ENCODE peak calls at places on chromosomes 1 and 21, in eight cellular contexts. One of them, this sample, is unnamed.

GRCh38 chr21:32921632-32922230 is 104.0 kb upstream of the OLIG2 start:
- DNase-seq in PC-3: peak; percentile 41
- DNase-seq in cardiac muscle cell: no peak
- DNase-seq in thoracic aorta: no peak
- DNase-seq in Panc1: no peak
- DNase-seq in fibroblast of lung: peak; percentile 6
- DNase-seq in tibial nerve: no peak
- DNase-seq in neural progenitor cell: peak; percentile 50
- DNase-seq in this sample: no peak

GRCh38 chr21:37503848-37504467 is 137.4 kb downstream of the DYRK1A start:
- DNase-seq in PC-3: peak; percentile 53
- DNase-seq in cardiac muscle cell: peak; percentile 69
- DNase-seq in thoracic aorta: no peak
- DNase-seq in Panc1: no peak
- DNase-seq in fibroblast of lung: peak; percentile 74
- DNase-seq in tibial nerve: no peak
- DNase-seq in neural progenitor cell: peak; percentile 8
- DNase-seq in this sample: no peak

GRCh38 chr21:28454978-28455600 is 537.6 kb downstream of the LTN1 start:
- DNase-seq in PC-3: no peak
- DNase-seq in cardiac muscle cell: no peak
- DNase-seq in thoracic aorta: no peak
- DNase-seq in Panc1: no peak
- DNase-seq in fibroblast of lung: no peak
- DNase-seq in tibial nerve: no peak
- DNase-seq in neural progenitor cell: no peak
- DNase-seq in this sample: no peak

GRCh38 chr1:9737057-9737456 is 85.5 kb downstream of the PIK3CD start:
- DNase-seq in PC-3: no peak
- DNase-seq in cardiac muscle cell: no peak
- DNase-seq in thoracic aorta: no peak
- DNase-seq in Panc1: no peak
- DNase-seq in fibroblast of lung: no peak
- DNase-seq in tibial nerve: no peak
- DNase-seq in neural progenitor cell: no peak
- DNase-seq in this sample: no peak

GRCh38 chr1:59244891-59245290 is 52.0 kb upstream of the FGGY start:
- DNase-seq in PC-3: no peak
- DNase-seq in cardiac muscle cell: no peak
- DNase-seq in thoracic aorta: no peak
- DNase-seq in Panc1: no peak
- DNase-seq in fibroblast of lung: no peak
- DNase-seq in tibial nerve: no peak
- DNase-seq in neural progenitor cell: no peak
- DNase-seq in this sample: no peak

GRCh38 chr1:222582099-222582774 is 7.5 kb downstream of the TAF1A start:
- DNase-seq in PC-3: peak; percentile 97
- DNase-seq in cardiac muscle cell: peak; percentile 4
- DNase-seq in thoracic aorta: no peak
- DNase-seq in Panc1: peak; percentile 77
- DNase-seq in fibroblast of lung: no peak
- DNase-seq in tibial nerve: no peak
- DNase-seq in neural progenitor cell: no peak
- DNase-seq in this sample: no peak

GRCh38 chr1:184160236-184160635 is 108.7 kb downstream of the TSEN15 start:
- DNase-seq in PC-3: peak; percentile 50
- DNase-seq in cardiac muscle cell: peak; percentile 40
- DNase-seq in thoracic aorta: no peak
- DNase-seq in Panc1: no peak
- DNase-seq in fibroblast of lung: peak; percentile 57
- DNase-seq in tibial nerve: no peak
- DNase-seq in neural progenitor cell: no peak
- DNase-seq in this sample: no peak

GRCh38 chr1:1264868-1265272 is 8.8 kb downstream of the UBE2J2 start:
- DNase-seq in PC-3: peak; percentile 100
- DNase-seq in cardiac muscle cell: peak; percentile 79
- DNase-seq in thoracic aorta: no peak
- DNase-seq in Panc1: peak; percentile 93
- DNase-seq in fibroblast of lung: peak; percentile 97
- DNase-seq in tibial nerve: no peak
- DNase-seq in neural progenitor cell: peak; percentile 50
- DNase-seq in this sample: no peak

GRCh38 chr21:32698971-32699693 is 28.7 kb downstream of the SYNJ1 start:
- DNase-seq in PC-3: no peak
- DNase-seq in cardiac muscle cell: peak; percentile 18
- DNase-seq in thoracic aorta: no peak
- DNase-seq in Panc1: no peak
- DNase-seq in fibroblast of lung: no peak
- DNase-seq in tibial nerve: no peak
- DNase-seq in neural progenitor cell: no peak
- DNase-seq in this sample: no peak

GRCh38 chr1:227072991-227073390 is 132.9 kb downstream of the COQ8A start:
- DNase-seq in PC-3: peak; percentile 92
- DNase-seq in cardiac muscle cell: peak; percentile 30
- DNase-seq in thoracic aorta: no peak
- DNase-seq in Panc1: peak; percentile 45
- DNase-seq in fibroblast of lung: peak; percentile 59
- DNase-seq in tibial nerve: no peak
- DNase-seq in neural progenitor cell: no peak
- DNase-seq in this sample: no peak

GRCh38 chr1:7808253-7808844 is 24.3 kb downstream of the PER3 start:
- DNase-seq in PC-3: peak; percentile 52
- DNase-seq in cardiac muscle cell: peak; percentile 70
- DNase-seq in thoracic aorta: no peak
- DNase-seq in Panc1: no peak
- DNase-seq in fibroblast of lung: peak; percentile 74
- DNase-seq in tibial nerve: no peak
- DNase-seq in neural progenitor cell: peak; percentile 38
- DNase-seq in this sample: no peak

GRCh38 chr1:187465441-187465840 is 636.7 kb downstream of the PLA2G4A start:
- DNase-seq in PC-3: no peak
- DNase-seq in cardiac muscle cell: no peak
- DNase-seq in thoracic aorta: no peak
- DNase-seq in Panc1: no peak
- DNase-seq in fibroblast of lung: no peak
- DNase-seq in tibial nerve: no peak
- DNase-seq in neural progenitor cell: no peak
- DNase-seq in this sample: no peak

GRCh38 chr1:218299416-218299815 is 14.3 kb downstream of the RRP15 start:
- DNase-seq in PC-3: peak; percentile 80
- DNase-seq in cardiac muscle cell: peak; percentile 77
- DNase-seq in thoracic aorta: no peak
- DNase-seq in Panc1: no peak
- DNase-seq in fibroblast of lung: peak; percentile 78
- DNase-seq in tibial nerve: no peak
- DNase-seq in neural progenitor cell: peak; percentile 51
- DNase-seq in this sample: no peak

GRCh38 chr1:40132383-40133121 is 28.6 kb upstream of the RLF start:
- DNase-seq in PC-3: no peak
- DNase-seq in cardiac muscle cell: peak; percentile 21
- DNase-seq in thoracic aorta: no peak
- DNase-seq in Panc1: no peak
- DNase-seq in fibroblast of lung: peak; percentile 6
- DNase-seq in tibial nerve: no peak
- DNase-seq in neural progenitor cell: no peak
- DNase-seq in this sample: no peak

GRCh38 chr1:225629483-225629882 is 23.4 kb downstream of the ENAH start:
- DNase-seq in PC-3: no peak
- DNase-seq in cardiac muscle cell: no peak
- DNase-seq in thoracic aorta: no peak
- DNase-seq in Panc1: no peak
- DNase-seq in fibroblast of lung: no peak
- DNase-seq in tibial nerve: no peak
- DNase-seq in neural progenitor cell: no peak
- DNase-seq in this sample: no peak

GRCh38 chr1:225627304-225627947 is 25.5 kb downstream of the ENAH start:
- DNase-seq in PC-3: no peak
- DNase-seq in cardiac muscle cell: no peak
- DNase-seq in thoracic aorta: no peak
- DNase-seq in Panc1: no peak
- DNase-seq in fibroblast of lung: no peak
- DNase-seq in tibial nerve: no peak
- DNase-seq in neural progenitor cell: no peak
- DNase-seq in this sample: no peak

GRCh38 chr1:225626698-225627097 is 26.2 kb downstream of the ENAH start:
- DNase-seq in PC-3: no peak
- DNase-seq in cardiac muscle cell: no peak
- DNase-seq in thoracic aorta: no peak
- DNase-seq in Panc1: peak; percentile 84
- DNase-seq in fibroblast of lung: peak; percentile 69
- DNase-seq in tibial nerve: no peak
- DNase-seq in neural progenitor cell: no peak
- DNase-seq in this sample: no peak

GRCh38 chr1:225635649-225636048 is 17.3 kb downstream of the ENAH start:
- DNase-seq in PC-3: no peak
- DNase-seq in cardiac muscle cell: no peak
- DNase-seq in thoracic aorta: no peak
- DNase-seq in Panc1: no peak
- DNase-seq in fibroblast of lung: no peak
- DNase-seq in tibial nerve: no peak
- DNase-seq in neural progenitor cell: no peak
- DNase-seq in this sample: no peak

DNA sequence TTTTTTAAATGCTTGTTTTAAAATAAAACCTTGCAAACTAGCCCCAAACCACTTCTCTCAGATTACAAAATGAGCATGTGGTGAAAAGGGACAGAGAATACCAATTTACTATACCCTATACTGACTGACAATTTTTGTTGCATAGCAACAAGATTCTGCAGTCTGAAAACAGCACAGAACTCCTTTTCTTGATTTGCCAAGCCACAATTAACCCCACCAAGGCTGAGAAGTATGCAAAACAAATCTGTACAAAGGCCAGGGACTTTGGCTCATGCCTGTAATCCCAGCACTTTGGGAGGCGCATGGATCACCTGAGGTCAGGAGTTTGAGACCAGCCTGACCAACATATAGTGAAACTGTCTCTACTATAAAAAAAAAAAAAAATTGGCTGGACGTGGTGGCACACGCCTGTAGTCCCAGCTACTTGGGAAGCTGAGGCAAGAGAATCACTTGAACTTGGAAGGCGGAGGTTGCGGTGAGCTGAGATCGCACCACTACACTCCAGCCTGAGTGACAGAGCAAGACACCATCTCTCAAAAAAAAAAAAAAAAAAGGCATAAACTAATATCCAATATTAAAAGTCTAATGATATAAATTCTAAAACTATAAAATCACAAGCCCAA is 21.8 kb downstream of the ENAH start:
- DNase-seq in PC-3: no peak
- DNase-seq in cardiac muscle cell: peak; percentile 52
- DNase-seq in thoracic aorta: no peak
- DNase-seq in Panc1: no peak
- DNase-seq in fibroblast of lung: no peak
- DNase-seq in tibial nerve: no peak
- DNase-seq in neural progenitor cell: no peak
- DNase-seq in this sample: no peak
- H3K27ac ChIP-seq in PC-3: no peak overlapping the region
- H3K27ac ChIP-seq in cardiac muscle cell: peak overlapping the region; percentile 10
- H3K27ac ChIP-seq in thoracic aorta: no peak overlapping the region
- H3K27ac ChIP-seq in Panc1: no peak overlapping the region
- H3K27ac ChIP-seq in fibroblast of lung: no peak overlapping the region
- H3K27ac ChIP-seq in tibial nerve: no peak overlapping the region
- H3K27ac ChIP-seq in neural progenitor cell: peak overlapping the region; percentile 47
- H3K27ac ChIP-seq in this sample: no peak overlapping the region

GRCh38 chr1:37474051-37474696 is at the start of gene ZC3H12A:
- DNase-seq in PC-3: peak; percentile 95
- DNase-seq in cardiac muscle cell: peak; percentile 92
- DNase-seq in thoracic aorta: peak; percentile 75
- DNase-seq in Panc1: no peak
- DNase-seq in fibroblast of lung: peak; percentile 85
- DNase-seq in tibial nerve: peak; percentile 85
- DNase-seq in neural progenitor cell: peak; percentile 94
- DNase-seq in this sample: peak; percentile 86
- H3K4me1 ChIP-seq in PC-3: peaks cover 55% of the 10 kb centered on the region
- H3K4me1 ChIP-seq in cardiac muscle cell: peaks cover 8% of the 10 kb centered on the region
- H3K4me1 ChIP-seq in thoracic aorta: peaks cover 75% of the 10 kb centered on the region
- H3K4me1 ChIP-seq in Panc1: peaks cover 66% of the 10 kb centered on the region
- H3K4me1 ChIP-seq in fibroblast of lung: peaks cover 49% of the 10 kb centered on the region
- H3K4me1 ChIP-seq in tibial nerve: peaks cover 3% of the 10 kb centered on the region
- H3K4me1 ChIP-seq in neural progenitor cell: peaks cover 11% of the 10 kb centered on the region
- H3K4me1 ChIP-seq in this sample: peaks cover 14% of the 10 kb centered on the region

DNA sequence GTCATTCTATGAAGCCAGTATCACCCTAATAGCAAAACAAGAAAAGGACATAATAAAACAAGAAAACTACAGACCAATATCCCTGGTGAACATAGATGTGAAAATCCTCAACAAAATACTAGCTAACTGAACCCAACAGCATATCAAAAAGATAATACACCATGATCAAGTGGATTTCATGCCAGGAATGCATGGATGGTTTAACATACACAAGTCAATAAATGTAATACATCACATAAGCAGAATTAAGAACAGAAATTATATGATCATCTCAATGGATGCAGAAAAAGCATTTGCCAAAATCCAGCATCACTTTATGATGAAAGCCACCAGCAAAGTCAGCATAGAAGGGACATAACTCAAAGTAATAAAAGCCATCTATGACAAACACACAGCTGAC is 6.5 kb upstream of the PM20D1 start:
- DNase-seq in PC-3: no peak
- DNase-seq in cardiac muscle cell: no peak
- DNase-seq in thoracic aorta: no peak
- DNase-seq in Panc1: no peak
- DNase-seq in fibroblast of lung: no peak
- DNase-seq in tibial nerve: no peak
- DNase-seq in neural progenitor cell: no peak
- DNase-seq in this sample: no peak
- H3K9me3 ChIP-seq in PC-3: no peaks in the 10 kb centered on the region
- H3K9me3 ChIP-seq in cardiac muscle cell: no peaks in the 10 kb centered on the region
- H3K9me3 ChIP-seq in thoracic aorta: peaks cover 7% of the 10 kb centered on the region
- H3K9me3 ChIP-seq in Panc1: peaks cover 11% of the 10 kb centered on the region
- H3K9me3 ChIP-seq in fibroblast of lung: no peaks in the 10 kb centered on the region
- H3K9me3 ChIP-seq in tibial nerve: no peaks in the 10 kb centered on the region
- H3K9me3 ChIP-seq in neural progenitor cell: peaks cover 10% of the 10 kb centered on the region
- H3K9me3 ChIP-seq in this sample: no peaks in the 10 kb centered on the region

DNA sequence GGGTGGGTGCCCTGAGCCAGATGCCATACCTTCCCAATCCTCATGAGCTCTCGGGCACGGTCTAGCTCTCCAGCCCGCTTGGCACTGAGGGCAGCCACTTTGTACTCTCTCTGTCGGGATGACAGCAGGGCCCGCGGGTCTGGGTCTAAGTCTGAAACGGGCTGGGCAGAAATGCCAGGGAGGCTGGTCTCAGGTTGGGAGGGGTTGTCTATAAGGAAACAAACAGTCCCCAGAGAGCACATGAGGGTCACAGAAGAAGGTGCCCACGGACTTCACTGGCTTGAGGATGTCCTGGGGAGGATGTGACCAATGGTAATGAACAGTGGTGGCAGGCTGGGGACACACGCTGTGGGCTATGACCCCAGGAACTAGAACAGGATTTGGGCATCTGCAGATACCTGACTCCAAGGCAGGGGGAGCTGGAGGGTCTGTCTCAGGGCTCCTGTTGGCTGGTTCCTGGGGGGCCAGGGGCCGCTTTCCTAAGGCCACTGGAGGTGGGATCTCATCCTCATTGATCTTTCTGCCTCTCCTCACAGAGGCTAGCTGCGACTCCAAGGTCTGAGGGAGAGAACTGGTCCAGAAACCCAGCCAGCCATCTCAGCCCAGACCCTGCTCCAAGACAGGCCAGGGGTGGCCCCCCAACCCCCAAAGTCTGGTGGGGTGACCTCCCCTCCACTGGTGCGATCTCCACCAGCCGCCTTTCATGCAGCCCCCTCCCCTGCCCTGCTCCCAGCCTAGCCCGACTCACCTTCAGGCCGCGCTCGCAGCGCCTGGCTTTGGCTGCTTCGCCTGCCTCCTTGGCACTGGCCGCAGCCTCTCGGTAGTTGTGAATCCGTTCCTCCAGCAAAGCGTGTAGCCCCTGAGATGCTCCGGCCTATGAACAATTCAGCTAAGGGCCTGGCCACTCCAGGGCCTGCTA is 6.1 kb downstream of the CC2D1B start:
- DNase-seq in PC-3: no peak
- DNase-seq in cardiac muscle cell: no peak
- DNase-seq in thoracic aorta: no peak
- DNase-seq in Panc1: no peak
- DNase-seq in fibroblast of lung: no peak
- DNase-seq in tibial nerve: no peak
- DNase-seq in neural progenitor cell: no peak
- DNase-seq in this sample: no peak
- H3K27ac ChIP-seq in PC-3: no peak overlapping the region
- H3K27ac ChIP-seq in cardiac muscle cell: no peak overlapping the region
- H3K27ac ChIP-seq in thoracic aorta: no peak overlapping the region
- H3K27ac ChIP-seq in Panc1: no peak overlapping the region
- H3K27ac ChIP-seq in fibroblast of lung: no peak overlapping the region
- H3K27ac ChIP-seq in tibial nerve: peak overlapping the region; percentile 4
- H3K27ac ChIP-seq in neural progenitor cell: no peak overlapping the region
- H3K27ac ChIP-seq in this sample: no peak overlapping the region

This sample was measured in uterus.